ENCODE peak calls at places on chromosome 6, in eight cellular contexts. M is Peyer's patch, A is HepG2, V is stomach, Q is IMR-90, I is upper lobe of left lung, T is lower leg skin, S is A549. B is an unnamed sample.

GRCh38 chr6:160519133-160519532 is 144.9 kb downstream of the LPA start:
- DNase-seq in Q (no peak), V (no peak), M (no peak), T (no peak), S (no peak), I (no peak), A (no peak), B (no peak)

GRCh38 chr6:2498224-2498623 is 252.5 kb downstream of the MYLK4 start:
- DNase-seq in V (no peak), A (no peak), S (no peak), M (no peak), I (no peak), T (no peak), Q (no peak), B (no peak)

GRCh38 chr6:46412662-46413061 is 78.6 kb downstream of the RCAN2 start:
- DNase-seq in V (no peak), I (no peak), S (no peak), A (no peak), T (no peak), M (no peak), Q (no peak), B (no peak)

GRCh38 chr6:106981901-106982300 is 7.4 kb upstream of the CD24 start:
- DNase-seq in Q (no peak), M (no peak), V (no peak), S (no peak), I (no peak), A (no peak), T (no peak), B (no peak)

GRCh38 chr6:72560721-72561593 is 60.9 kb upstream of the KCNQ5 start:
- DNase-seq in S (no peak), I (no peak), Q (peak; percentile 19), T (no peak), V (no peak), A (no peak), M (no peak), B (no peak)

GRCh38 chr6:38370653-38371311 is 268.9 kb downstream of the BTBD9 start:
- DNase-seq in S (no peak), M (no peak), A (no peak), T (no peak), I (no peak), V (no peak), Q (no peak), B (peak; percentile 67)

GRCh38 chr6:157980288-157981131 is 1.2 kb upstream of the SYNJ2 start:
- DNase-seq in S (no peak), A (peak; percentile 38), V (no peak), I (peak; percentile 22), Q (no peak), T (no peak), M (no peak), B (no peak)

GRCh38 chr6:139996253-139996834 is 621.9 kb upstream of the CITED2 start:
- DNase-seq in M (no peak), Q (no peak), I (peak; percentile 42), T (no peak), S (peak; percentile 34), A (peak; percentile 48), V (no peak), B (no peak)

GRCh38 chr6:154122195-154122925 is 83.3 kb downstream of the OPRM1 start:
- DNase-seq in T (no peak), V (no peak), Q (no peak), M (no peak), A (no peak), I (no peak), S (no peak), B (no peak)

GRCh38 chr6:46983007-46983411 is 59.1 kb downstream of the ADGRF1 start:
- DNase-seq in I (peak; percentile 29), T (no peak), A (no peak), V (no peak), S (peak; percentile 57), Q (no peak), M (no peak), B (no peak)

GRCh38 chr6:8513174-8513573 is 77.8 kb upstream of the SLC35B3 start:
- DNase-seq in V (no peak), T (peak; percentile 21), Q (no peak), S (no peak), A (no peak), I (no peak), M (no peak), B (no peak)

GRCh38 chr6:22451960-22452359 is 117.4 kb upstream of the HDGFL1 start:
- DNase-seq in T (no peak), V (no peak), I (no peak), A (no peak), Q (no peak), S (no peak), M (no peak), B (no peak)

GRCh38 chr6:114936060-114936459 is 593.2 kb upstream of the HS3ST5 start:
- DNase-seq in T (no peak), I (no peak), Q (no peak), S (no peak), A (no peak), V (no peak), M (no peak), B (no peak)

GRCh38 chr6:108781419-108782110 is 66.7 kb upstream of the ARMC2 start:
- DNase-seq in I (no peak), T (no peak), M (no peak), A (no peak), V (no peak), Q (peak; percentile 12), S (no peak), B (peak; percentile 32)

GRCh38 chr6:3294921-3295871 is 36.4 kb downstream of the PSMG4 start:
- DNase-seq in S (peak; percentile 16), V (no peak), A (peak; percentile 25), Q (no peak), T (no peak), I (no peak), M (peak; percentile 60), B (peak; percentile 17)

DNA sequence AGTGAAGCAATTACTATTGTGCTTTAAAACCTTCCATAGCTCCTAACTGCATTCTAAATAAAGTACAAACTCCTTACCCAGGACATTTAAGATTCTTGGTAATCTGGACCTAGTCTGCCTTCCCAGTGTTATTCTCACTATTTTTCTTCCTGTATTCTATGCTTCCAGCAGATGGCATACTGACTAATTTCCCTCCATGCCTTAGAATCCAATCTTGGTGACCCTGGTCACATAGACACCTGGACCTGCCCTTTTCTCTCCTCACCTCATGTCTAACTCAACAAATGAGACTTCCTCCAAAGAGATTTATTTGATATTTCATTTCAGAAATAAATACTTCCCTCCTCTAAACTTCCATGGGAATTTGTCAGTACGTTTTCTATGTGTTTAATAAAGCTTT is 25.8 kb downstream of the ROS1 start:
- DNase-seq in A (peak; percentile 20), S (peak; percentile 10), Q (peak; percentile 4), I (no peak), V (no peak), T (no peak), M (no peak), B (no peak)
- TF ChIP-seq CTCF in A (peak; percentile 51), S (peak; percentile 26), Q (peak; percentile 43), I (no peak), V (peak; percentile 17), T (no peak), M (peak; percentile 28), B (no peak)

GRCh38 chr6:84052883-84053241 is 19.3 kb downstream of the MRAP2 start:
- DNase-seq in A (no peak), I (no peak), M (no peak), V (no peak), T (no peak), Q (no peak), S (no peak), B (no peak)
- TF ChIP-seq POLR2A in A (no peak), I (no peak), M (no peak), V (no peak), T (no peak), Q (no peak), S (no peak), B (no peak)

GRCh38 chr6:131036143-131036542 is 26.9 kb downstream of the EPB41L2 start:
- DNase-seq in M (no peak), T (no peak), A (no peak), I (no peak), Q (no peak), V (no peak), S (no peak), B (no peak)

GRCh38 chr6:131038612-131039344 is 24.3 kb downstream of the EPB41L2 start:
- DNase-seq in A (peak; percentile 96), V (no peak), T (no peak), Q (peak; percentile 71), M (no peak), S (no peak), I (no peak), B (no peak)

GRCh38 chr6:131035582-131035981 is 27.5 kb downstream of the EPB41L2 start:
- DNase-seq in I (no peak), M (no peak), Q (no peak), V (no peak), T (no peak), S (no peak), A (peak; percentile 26), B (no peak)

GRCh38 chr6:131036616-131037015 is 26.4 kb downstream of the EPB41L2 start:
- DNase-seq in M (no peak), V (no peak), A (no peak), S (no peak), Q (no peak), T (no peak), I (no peak), B (no peak)

DNA sequence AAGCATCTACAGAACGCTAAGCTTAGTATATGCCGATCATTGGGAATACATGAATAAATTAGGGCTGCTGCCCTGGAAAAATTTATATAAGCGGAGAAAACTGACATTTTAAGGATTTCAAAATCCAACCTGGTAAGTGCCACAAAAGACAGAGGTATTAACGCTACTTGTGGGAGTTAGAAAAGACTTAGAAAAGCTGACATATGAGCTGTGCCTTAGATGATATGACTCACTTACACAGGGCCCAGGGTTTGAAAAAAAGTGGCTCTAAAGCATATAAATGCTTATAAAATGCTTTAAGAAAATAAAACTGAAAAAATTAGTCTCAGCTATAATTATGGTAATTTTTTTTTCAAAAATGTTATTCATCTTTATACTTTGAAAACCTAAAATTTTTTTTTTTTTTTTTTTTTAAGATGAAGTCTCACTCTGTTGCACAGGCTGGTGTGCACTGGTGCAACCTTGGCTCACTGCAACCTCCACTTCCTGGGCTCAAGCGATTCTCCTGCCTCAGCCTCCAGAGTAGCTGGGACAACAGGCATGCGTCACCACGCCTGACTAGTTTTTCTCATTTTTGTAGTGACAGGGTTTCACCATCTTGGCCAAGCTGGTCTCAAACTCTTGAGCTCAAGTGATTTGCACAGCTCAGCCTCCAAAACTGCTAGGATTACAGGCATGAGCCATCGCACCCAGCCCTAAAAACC is 25.7 kb downstream of the EPB41L2 start:
- DNase-seq in T (no peak), S (no peak), M (no peak), V (no peak), A (no peak), I (no peak), Q (no peak), B (no peak)
- TF ChIP-seq CTCF in T (no peak), S (no peak), M (no peak), V (no peak), A (no peak), I (no peak), Q (no peak), B (no peak)

DNA sequence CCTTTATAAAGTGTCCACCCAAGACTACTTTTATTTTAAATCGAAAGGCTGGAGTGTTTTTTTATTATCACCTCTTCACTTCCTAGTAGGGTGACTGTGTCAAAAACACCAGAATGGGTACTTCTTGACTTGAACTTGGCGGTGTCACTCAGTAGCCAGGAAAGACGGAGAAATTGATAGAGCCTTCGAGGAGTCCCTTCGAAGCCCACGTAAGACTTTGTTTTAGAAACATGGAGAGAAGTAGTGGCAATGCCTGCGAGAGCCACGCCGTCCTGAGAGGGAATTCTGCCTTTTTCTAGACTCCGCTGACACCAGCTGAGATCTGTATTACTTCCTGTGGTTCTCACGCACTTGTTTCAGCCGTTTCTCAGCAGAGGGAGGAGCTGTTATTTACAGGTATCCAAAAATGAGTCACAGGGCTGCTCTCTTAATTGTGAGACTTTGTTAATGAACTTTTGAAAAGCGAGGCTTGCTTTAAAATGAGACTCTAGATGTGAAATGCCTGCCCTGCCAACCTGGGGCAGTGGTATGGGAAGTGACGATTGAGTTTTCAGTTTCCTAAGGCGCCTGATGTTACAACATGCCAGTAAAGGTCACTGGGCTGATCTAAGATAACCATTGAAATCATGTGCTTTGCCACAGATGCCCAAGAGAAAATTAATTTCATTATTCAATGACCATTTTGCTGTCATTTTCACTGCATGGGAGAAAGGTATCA is 852 bp downstream of the STX11 start:
- DNase-seq in T (no peak), M (no peak), S (peak; percentile 3), A (no peak), Q (no peak), V (no peak), I (peak; percentile 66), B (peak; percentile 20)
- TF ChIP-seq POLR2A in T (no peak), M (peak; percentile 11), S (no peak), A (no peak), Q (no peak), V (no peak), I (peak; percentile 32), B (no peak)